ENCODE peak calls at places on chromosomes 6 and 20, in five cellular contexts. One of them, this sample, is unnamed.

GRCh38 chr20:21656299-21657067 is 49.0 kb upstream of the PAX1 start:
- DNase-seq in GM12878: no peak
- DNase-seq in heart right ventricle: no peak
- DNase-seq in CD8-positive, alpha-beta T cell: no peak
- DNase-seq in SK-N-SH: no peak
- DNase-seq in this sample: no peak

GRCh38 chr20:38751360-38751976 is 3.2 kb downstream of the ACTR5 start:
- DNase-seq in GM12878: no peak
- DNase-seq in heart right ventricle: no peak
- DNase-seq in CD8-positive, alpha-beta T cell: no peak
- DNase-seq in SK-N-SH: peak; percentile 60
- DNase-seq in this sample: no peak

GRCh38 chr6:119533603-119534279 is 184.2 kb upstream of the MAN1A1 start:
- DNase-seq in GM12878: peak; percentile 21
- DNase-seq in heart right ventricle: no peak
- DNase-seq in CD8-positive, alpha-beta T cell: no peak
- DNase-seq in SK-N-SH: no peak
- DNase-seq in this sample: peak; percentile 47

GRCh38 chr6:166955121-166955864 is 1.1 kb downstream of the RNASET2 start:
- DNase-seq in GM12878: no peak
- DNase-seq in heart right ventricle: peak; percentile 24
- DNase-seq in CD8-positive, alpha-beta T cell: no peak
- DNase-seq in SK-N-SH: peak; percentile 69
- DNase-seq in this sample: no peak

GRCh38 chr20:39874049-39874893 is 814.8 kb downstream of the MAFB start:
- DNase-seq in GM12878: peak; percentile 60
- DNase-seq in heart right ventricle: peak; percentile 46
- DNase-seq in CD8-positive, alpha-beta T cell: no peak
- DNase-seq in SK-N-SH: peak; percentile 53
- DNase-seq in this sample: no peak

GRCh38 chr6:122736606-122737005 is 42.9 kb upstream of the FABP7 start:
- DNase-seq in GM12878: no peak
- DNase-seq in heart right ventricle: no peak
- DNase-seq in CD8-positive, alpha-beta T cell: no peak
- DNase-seq in SK-N-SH: no peak
- DNase-seq in this sample: no peak

GRCh38 chr6:118318648-118319047 is 229.4 kb upstream of the PLN start:
- DNase-seq in GM12878: no peak
- DNase-seq in heart right ventricle: no peak
- DNase-seq in CD8-positive, alpha-beta T cell: no peak
- DNase-seq in SK-N-SH: no peak
- DNase-seq in this sample: no peak

GRCh38 chr6:157724960-157725741 is 97.9 kb upstream of the SNX9 start:
- DNase-seq in GM12878: no peak
- DNase-seq in heart right ventricle: no peak
- DNase-seq in CD8-positive, alpha-beta T cell: no peak
- DNase-seq in SK-N-SH: no peak
- DNase-seq in this sample: no peak

GRCh38 chr6:73045609-73046008 is 179.7 kb downstream of the KHDC1L start:
- DNase-seq in GM12878: no peak
- DNase-seq in heart right ventricle: no peak
- DNase-seq in CD8-positive, alpha-beta T cell: no peak
- DNase-seq in SK-N-SH: no peak
- DNase-seq in this sample: no peak

GRCh38 chr20:58511861-58512260 is 3.3 kb downstream of the APCDD1L start:
- DNase-seq in GM12878: no peak
- DNase-seq in heart right ventricle: no peak
- DNase-seq in CD8-positive, alpha-beta T cell: no peak
- DNase-seq in SK-N-SH: peak; percentile 80
- DNase-seq in this sample: no peak

GRCh38 chr6:115643762-115644161 is 416.9 kb downstream of the FRK start:
- DNase-seq in GM12878: no peak
- DNase-seq in heart right ventricle: no peak
- DNase-seq in CD8-positive, alpha-beta T cell: no peak
- DNase-seq in SK-N-SH: no peak
- DNase-seq in this sample: no peak

GRCh38 chr6:131652472-131652871 is 15.4 kb downstream of the ENPP3 start:
- DNase-seq in GM12878: no peak
- DNase-seq in heart right ventricle: no peak
- DNase-seq in CD8-positive, alpha-beta T cell: no peak
- DNase-seq in SK-N-SH: no peak
- DNase-seq in this sample: no peak

GRCh38 chr6:47342824-47343223 is 33.1 kb upstream of the TNFRSF21 start:
- DNase-seq in GM12878: no peak
- DNase-seq in heart right ventricle: no peak
- DNase-seq in CD8-positive, alpha-beta T cell: no peak
- DNase-seq in SK-N-SH: no peak
- DNase-seq in this sample: no peak

GRCh38 chr6:157269261-157269794 is 54.0 kb downstream of the TMEM242 start:
- DNase-seq in GM12878: no peak
- DNase-seq in heart right ventricle: peak; percentile 85
- DNase-seq in CD8-positive, alpha-beta T cell: no peak
- DNase-seq in SK-N-SH: no peak
- DNase-seq in this sample: no peak

GRCh38 chr6:157650261-157650640 is 172.8 kb upstream of the SNX9 start:
- DNase-seq in GM12878: no peak
- DNase-seq in heart right ventricle: peak; percentile 45
- DNase-seq in CD8-positive, alpha-beta T cell: no peak
- DNase-seq in SK-N-SH: peak; percentile 71
- DNase-seq in this sample: no peak

GRCh38 chr20:49444553-49444990 is 37.9 kb downstream of the KCNB1 start:
- DNase-seq in GM12878: no peak
- DNase-seq in heart right ventricle: no peak
- DNase-seq in CD8-positive, alpha-beta T cell: no peak
- DNase-seq in SK-N-SH: no peak
- DNase-seq in this sample: no peak

GRCh38 chr6:169661357-169661756 is 40.5 kb downstream of the WDR27 start:
- DNase-seq in GM12878: no peak
- DNase-seq in heart right ventricle: no peak
- DNase-seq in CD8-positive, alpha-beta T cell: no peak
- DNase-seq in SK-N-SH: no peak
- DNase-seq in this sample: no peak

GRCh38 chr6:167296293-167296690 is 5.2 kb downstream of the UNC93A start:
- DNase-seq in GM12878: no peak
- DNase-seq in heart right ventricle: no peak
- DNase-seq in CD8-positive, alpha-beta T cell: no peak
- DNase-seq in SK-N-SH: no peak
- DNase-seq in this sample: no peak

GRCh38 chr6:135897087-135897486 is 45.6 kb downstream of the PDE7B start:
- DNase-seq in GM12878: no peak
- DNase-seq in heart right ventricle: no peak
- DNase-seq in CD8-positive, alpha-beta T cell: no peak
- DNase-seq in SK-N-SH: no peak
- DNase-seq in this sample: no peak
- H3K27me3 ChIP-seq in GM12878: no peaks in the 10 kb centered on the region
- H3K27me3 ChIP-seq in heart right ventricle: no peaks in the 10 kb centered on the region
- H3K27me3 ChIP-seq in CD8-positive, alpha-beta T cell: no peaks in the 10 kb centered on the region
- H3K27me3 ChIP-seq in SK-N-SH: no peaks in the 10 kb centered on the region
- H3K27me3 ChIP-seq in this sample: no peaks in the 10 kb centered on the region

GRCh38 chr6:50661636-50662035 is 51.7 kb upstream of the TFAP2D start:
- DNase-seq in GM12878: no peak
- DNase-seq in heart right ventricle: no peak
- DNase-seq in CD8-positive, alpha-beta T cell: no peak
- DNase-seq in SK-N-SH: no peak
- DNase-seq in this sample: no peak

GRCh38 chr6:50655848-50656453 is 57.4 kb upstream of the TFAP2D start:
- DNase-seq in GM12878: no peak
- DNase-seq in heart right ventricle: no peak
- DNase-seq in CD8-positive, alpha-beta T cell: no peak
- DNase-seq in SK-N-SH: peak; percentile 10
- DNase-seq in this sample: no peak

GRCh38 chr6:50654155-50654554 is 59.2 kb upstream of the TFAP2D start:
- DNase-seq in GM12878: no peak
- DNase-seq in heart right ventricle: no peak
- DNase-seq in CD8-positive, alpha-beta T cell: no peak
- DNase-seq in SK-N-SH: no peak
- DNase-seq in this sample: no peak

GRCh38 chr6:50657513-50657912 is 55.8 kb upstream of the TFAP2D start:
- DNase-seq in GM12878: no peak
- DNase-seq in heart right ventricle: no peak
- DNase-seq in CD8-positive, alpha-beta T cell: no peak
- DNase-seq in SK-N-SH: no peak
- DNase-seq in this sample: no peak

DNA sequence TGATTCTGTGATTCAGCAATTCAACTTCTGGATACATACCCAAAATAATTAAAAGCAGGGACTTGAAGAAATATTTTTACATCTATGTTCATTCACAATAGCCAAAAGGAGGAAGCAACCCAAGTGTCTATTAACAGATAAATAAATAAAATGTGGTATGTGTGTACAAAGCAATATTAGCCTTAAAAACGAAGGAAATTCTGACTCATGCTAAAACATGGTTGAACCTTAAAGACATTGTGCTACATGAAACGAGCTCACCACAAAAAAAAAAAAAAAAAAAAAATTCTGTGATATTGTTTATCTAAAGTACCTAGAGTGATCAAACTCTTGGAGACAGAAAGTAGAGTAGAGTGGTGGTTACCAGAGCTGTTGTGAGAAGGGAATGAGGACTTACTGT is 54.8 kb upstream of the TFAP2D start:
- DNase-seq in GM12878: no peak
- DNase-seq in heart right ventricle: no peak
- DNase-seq in CD8-positive, alpha-beta T cell: no peak
- DNase-seq in SK-N-SH: no peak
- DNase-seq in this sample: no peak
- H3K36me3 ChIP-seq in GM12878: no peaks in the 10 kb centered on the region
- H3K36me3 ChIP-seq in heart right ventricle: no peaks in the 10 kb centered on the region
- H3K36me3 ChIP-seq in CD8-positive, alpha-beta T cell: no peaks in the 10 kb centered on the region
- H3K36me3 ChIP-seq in SK-N-SH: no peaks in the 10 kb centered on the region
- H3K36me3 ChIP-seq in this sample: no peaks in the 10 kb centered on the region

GRCh38 chr6:10407674-10408054 is 7.2 kb downstream of the TFAP2A start:
- DNase-seq in GM12878: no peak
- DNase-seq in heart right ventricle: no peak
- DNase-seq in CD8-positive, alpha-beta T cell: no peak
- DNase-seq in SK-N-SH: no peak
- DNase-seq in this sample: no peak
- H3K27me3 ChIP-seq in GM12878: no peaks in the 10 kb centered on the region
- H3K27me3 ChIP-seq in heart right ventricle: peaks cover 14% of the 10 kb centered on the region
- H3K27me3 ChIP-seq in CD8-positive, alpha-beta T cell: peaks cover 27% of the 10 kb centered on the region
- H3K27me3 ChIP-seq in SK-N-SH: peaks cover 55% of the 10 kb centered on the region
- H3K27me3 ChIP-seq in this sample: no peaks in the 10 kb centered on the region

GRCh38 chr20:43460830-43461200 is 3.1 kb downstream of the SRSF6 start:
- DNase-seq in GM12878: no peak
- DNase-seq in heart right ventricle: no peak
- DNase-seq in CD8-positive, alpha-beta T cell: no peak
- DNase-seq in SK-N-SH: no peak
- DNase-seq in this sample: no peak
- H3K36me3 ChIP-seq in GM12878: peaks cover 34% of the 10 kb centered on the region
- H3K36me3 ChIP-seq in heart right ventricle: peaks cover 69% of the 10 kb centered on the region
- H3K36me3 ChIP-seq in CD8-positive, alpha-beta T cell: peaks cover 42% of the 10 kb centered on the region
- H3K36me3 ChIP-seq in SK-N-SH: peaks cover 70% of the 10 kb centered on the region
- H3K36me3 ChIP-seq in this sample: peaks cover 19% of the 10 kb centered on the region

GRCh38 chr20:36449663-36450062 is 91.7 kb upstream of the MYL9 start:
- DNase-seq in GM12878: no peak
- DNase-seq in heart right ventricle: no peak
- DNase-seq in CD8-positive, alpha-beta T cell: no peak
- DNase-seq in SK-N-SH: no peak
- DNase-seq in this sample: no peak

GRCh38 chr20:36447101-36447500 is 94.2 kb upstream of the MYL9 start:
- DNase-seq in GM12878: no peak
- DNase-seq in heart right ventricle: no peak
- DNase-seq in CD8-positive, alpha-beta T cell: no peak
- DNase-seq in SK-N-SH: no peak
- DNase-seq in this sample: no peak

GRCh38 chr20:36445847-36446246 is 95.5 kb upstream of the MYL9 start:
- DNase-seq in GM12878: no peak
- DNase-seq in heart right ventricle: no peak
- DNase-seq in CD8-positive, alpha-beta T cell: no peak
- DNase-seq in SK-N-SH: no peak
- DNase-seq in this sample: no peak

GRCh38 chr20:36441416-36441815 is 99.9 kb upstream of the MYL9 start:
- DNase-seq in GM12878: no peak
- DNase-seq in heart right ventricle: no peak
- DNase-seq in CD8-positive, alpha-beta T cell: no peak
- DNase-seq in SK-N-SH: no peak
- DNase-seq in this sample: no peak

GRCh38 chr20:36446557-36446956 is 94.8 kb upstream of the MYL9 start:
- DNase-seq in GM12878: no peak
- DNase-seq in heart right ventricle: no peak
- DNase-seq in CD8-positive, alpha-beta T cell: no peak
- DNase-seq in SK-N-SH: no peak
- DNase-seq in this sample: no peak
- H3K27me3 ChIP-seq in GM12878: no peaks in the 10 kb centered on the region
- H3K27me3 ChIP-seq in heart right ventricle: no peaks in the 10 kb centered on the region
- H3K27me3 ChIP-seq in CD8-positive, alpha-beta T cell: no peaks in the 10 kb centered on the region
- H3K27me3 ChIP-seq in SK-N-SH: no peaks in the 10 kb centered on the region
- H3K27me3 ChIP-seq in this sample: peaks cover 4% of the 10 kb centered on the region

DNA sequence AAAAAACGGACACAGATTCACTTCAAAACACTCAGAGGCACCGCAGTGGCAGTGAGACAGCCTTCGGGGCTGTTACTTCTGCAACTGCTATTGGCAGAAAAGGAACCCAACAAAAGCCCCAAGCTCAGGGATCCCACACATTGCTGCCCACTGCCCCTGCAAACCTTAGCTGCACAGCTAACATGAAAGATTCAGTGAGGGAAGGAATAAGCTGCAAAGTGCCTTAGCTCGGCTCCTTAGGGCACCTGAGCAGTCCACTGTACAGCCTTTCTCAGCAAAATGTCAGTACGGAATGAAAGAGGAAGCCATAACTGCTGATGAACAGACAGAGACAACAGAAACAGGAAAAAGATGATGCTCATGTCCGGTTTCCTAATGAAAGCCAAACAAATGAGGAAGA is 179.8 kb upstream of the SHLD1 start:
- DNase-seq in GM12878: no peak
- DNase-seq in heart right ventricle: no peak
- DNase-seq in CD8-positive, alpha-beta T cell: no peak
- DNase-seq in SK-N-SH: no peak
- DNase-seq in this sample: no peak
- H3K36me3 ChIP-seq in GM12878: peaks cover 40% of the 10 kb centered on the region
- H3K36me3 ChIP-seq in heart right ventricle: peaks cover 99% of the 10 kb centered on the region
- H3K36me3 ChIP-seq in CD8-positive, alpha-beta T cell: peaks cover 45% of the 10 kb centered on the region
- H3K36me3 ChIP-seq in SK-N-SH: peaks cover 81% of the 10 kb centered on the region
- H3K36me3 ChIP-seq in this sample: no peaks in the 10 kb centered on the region

DNA sequence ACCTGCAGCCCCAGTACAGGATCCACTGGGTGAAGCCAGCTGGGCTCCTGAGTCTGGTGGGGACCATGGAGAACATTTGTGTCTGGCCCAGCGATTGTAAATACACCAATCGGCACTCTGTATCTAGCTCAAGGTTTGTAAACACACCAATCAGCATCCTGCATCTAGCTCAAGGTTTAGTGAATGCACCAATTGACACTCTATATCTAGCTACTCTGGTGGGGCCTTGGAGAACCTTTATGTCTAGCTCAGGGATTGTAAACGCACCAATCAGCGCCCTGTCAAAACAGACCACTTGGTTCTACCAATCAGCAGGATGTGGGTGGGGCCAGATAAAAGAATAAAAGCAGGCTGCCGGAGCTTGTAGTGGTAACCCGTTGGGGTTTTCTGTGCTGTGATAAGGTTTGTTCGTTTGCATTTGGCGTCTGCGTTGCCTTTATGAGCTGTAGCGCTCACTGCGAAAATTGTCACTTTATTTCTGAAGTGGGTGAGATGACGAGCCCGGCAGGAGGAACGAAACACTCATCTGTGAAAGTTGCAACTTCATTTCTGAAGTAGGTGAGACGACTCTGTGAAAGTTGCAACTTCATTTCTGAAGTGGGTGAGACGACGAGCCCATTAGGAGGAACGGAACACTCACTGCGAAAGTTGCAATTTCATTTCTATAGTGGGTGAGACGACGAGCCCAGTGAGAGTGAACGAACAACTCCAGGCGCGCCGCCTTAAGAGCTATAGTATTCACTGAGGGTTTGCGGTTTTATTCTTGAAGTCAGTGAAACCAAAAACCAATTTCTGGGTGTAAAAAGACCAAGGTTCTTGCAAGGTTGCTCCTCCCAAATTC is 31.1 kb downstream of the SERPINB6 start:
- DNase-seq in GM12878: peak; percentile 99
- DNase-seq in heart right ventricle: no peak
- DNase-seq in CD8-positive, alpha-beta T cell: peak; percentile 73
- DNase-seq in SK-N-SH: no peak
- DNase-seq in this sample: no peak
- H3K27me3 ChIP-seq in GM12878: no peaks in the 10 kb centered on the region
- H3K27me3 ChIP-seq in heart right ventricle: no peaks in the 10 kb centered on the region
- H3K27me3 ChIP-seq in CD8-positive, alpha-beta T cell: no peaks in the 10 kb centered on the region
- H3K27me3 ChIP-seq in SK-N-SH: no peaks in the 10 kb centered on the region
- H3K27me3 ChIP-seq in this sample: no peaks in the 10 kb centered on the region